ENCODE peak calls at places on chromosomes 5 and 9, in nine cellular contexts. T is CD4-positive, alpha-beta memory T cell; D is AG08396; Y is coronary artery; F is GM12878; K is CMK; P is Right ventricle myocardium inferior; U is adipocyte; G is stimulated activated CD4-positive, alpha-beta T cell treated with anti-CD3 and anti-CD28 coated beads, Interleukin-2, amount 100 ng/mL, for 48 hours. E is an unnamed sample.
A peak's percentile ranks its signal among the peaks of the same experiment; 100 is the strongest.

GRCh38 chr5:51657340-51658240 is 274.3 kb downstream of the ISL1 start:
- DNase-seq in T (no peak), D (no peak), Y (no peak), F (no peak), K (no peak), P (no peak), U (no peak), G (no peak), E (no peak)

GRCh38 chr5:139788294-139788875 is 7.2 kb upstream of the PSD2 start:
- DNase-seq in T (no peak), D (peak; percentile 59), Y (no peak), F (no peak), K (no peak), P (no peak), U (no peak), G (no peak), E (no peak)

GRCh38 chr9:116506685-116507084 is 180.4 kb upstream of the TRIM32 start:
- DNase-seq in T (no peak), D (no peak), Y (no peak), F (no peak), K (no peak), P (no peak), U (no peak), G (no peak), E (no peak)

GRCh38 chr5:159576902-159577301 is 246.6 kb upstream of the IL12B start:
- DNase-seq in T (no peak), D (no peak), Y (no peak), F (no peak), K (no peak), P (no peak), U (no peak), G (no peak), E (no peak)

GRCh38 chr9:7676757-7677156 is 122.8 kb downstream of the DMAC1 start:
- DNase-seq in T (no peak), D (no peak), Y (no peak), F (no peak), K (no peak), P (no peak), U (no peak), G (no peak), E (no peak)

GRCh38 chr5:152462021-152462721 is 57.1 kb upstream of the NMUR2 start:
- DNase-seq in T (no peak), D (no peak), Y (no peak), F (no peak), K (no peak), P (no peak), U (no peak), G (no peak), E (no peak)

GRCh38 chr9:125509476-125509875 is 197.5 kb downstream of the MAPKAP1 start:
- DNase-seq in T (no peak), D (peak; percentile 55), Y (no peak), F (no peak), K (no peak), P (no peak), U (peak; percentile 93), G (no peak), E (no peak)

GRCh38 chr9:129401623-129402340 is 219.1 kb downstream of the C9orf50 start:
- DNase-seq in T (peak; percentile 19), D (peak; percentile 44), Y (no peak), F (no peak), K (no peak), P (no peak), U (no peak), G (no peak), E (no peak)

GRCh38 chr5:89255845-89256463 is 373.0 kb upstream of the MEF2C start:
- DNase-seq in T (no peak), D (peak; percentile 57), Y (no peak), F (no peak), K (peak; percentile 74), P (no peak), U (peak; percentile 25), G (no peak), E (peak; percentile 48)

GRCh38 chr5:14195588-14195987 is 52.4 kb downstream of the TRIO start:
- DNase-seq in T (no peak), D (no peak), Y (no peak), F (no peak), K (no peak), P (no peak), U (no peak), G (no peak), E (no peak)

GRCh38 chr5:67639311-67639710 is 442.7 kb upstream of the CD180 start:
- DNase-seq in T (no peak), D (no peak), Y (no peak), F (no peak), K (no peak), P (no peak), U (peak; percentile 44), G (no peak), E (no peak)

GRCh38 chr5:36523931-36524330 is 82.5 kb upstream of the SLC1A3 start:
- DNase-seq in T (no peak), D (no peak), Y (no peak), F (no peak), K (no peak), P (no peak), U (no peak), G (no peak), E (no peak)

GRCh38 chr5:103109277-103109676 is 10.7 kb downstream of the GIN1 start:
- DNase-seq in T (no peak), D (no peak), Y (no peak), F (no peak), K (no peak), P (no peak), U (no peak), G (no peak), E (no peak)

GRCh38 chr5:37696190-37697021 is 143.4 kb downstream of the GDNF start:
- DNase-seq in T (no peak), D (peak; percentile 28), Y (no peak), F (no peak), K (no peak), P (no peak), U (peak; percentile 56), G (no peak), E (peak; percentile 54)

GRCh38 chr5:108521841-108522506 is 140.1 kb upstream of the FBXL17 start:
- DNase-seq in T (no peak), D (peak; percentile 41), Y (no peak), F (peak; percentile 57), K (peak; percentile 35), P (no peak), U (peak; percentile 87), G (peak; percentile 21), E (peak; percentile 9)

GRCh38 chr5:75021229-75021628 is 31.1 kb downstream of the GCNT4 start:
- DNase-seq in T (no peak), D (no peak), Y (no peak), F (no peak), K (no peak), P (no peak), U (no peak), G (no peak), E (no peak)

E was measured in keratinocyte.